ENCODE peak calls at places on chromosome 9, in four cellular contexts. A, C, J and I are unnamed samples.

GRCh38 chr9:19976226-19976625 is 187.4 kb upstream of the SLC24A2 start:
- DNase-seq in A (no peak), C (no peak), J (no peak), I (no peak)

GRCh38 chr9:27385606-27386005 is 88.7 kb upstream of the EQTN start:
- DNase-seq in A (no peak), C (no peak), J (no peak), I (no peak)

GRCh38 chr9:87554177-87554940 is 56.7 kb downstream of the DAPK1 start:
- DNase-seq in A (no peak), C (no peak), J (no peak), I (no peak)

GRCh38 chr9:114033397-114034103 is 44.5 kb downstream of the AMBP start:
- DNase-seq in A (peak), C (no peak), J (peak), I (peak)

GRCh38 chr9:37187269-37187668 is 66.9 kb downstream of the ZCCHC7 start:
- DNase-seq in A (no peak), C (no peak), J (no peak), I (no peak)

GRCh38 chr9:129489838-129490582 is 130.9 kb downstream of the C9orf50 start:
- DNase-seq in A (peak), C (no peak), J (no peak), I (no peak)

GRCh38 chr9:121690316-121690715 is 38.9 kb downstream of the DAB2IP start:
- DNase-seq in A (no peak), C (no peak), J (no peak), I (no peak)

GRCh38 chr9:15244001-15244441 is 63.0 kb downstream of the TTC39B start:
- DNase-seq in A (no peak), C (no peak), J (no peak), I (no peak)

GRCh38 chr9:101047848-101048402 is 19.4 kb downstream of the PLPPR1 start:
- DNase-seq in A (no peak), C (no peak), J (no peak), I (no peak)

GRCh38 chr9:125854553-125855275 is 107.5 kb downstream of the PBX3 start:
- DNase-seq in A (no peak), C (no peak), J (no peak), I (no peak)
- TF ChIP-seq FOXM1 in A (no peak), C (no peak), J (no peak), I (no peak)

DNA sequence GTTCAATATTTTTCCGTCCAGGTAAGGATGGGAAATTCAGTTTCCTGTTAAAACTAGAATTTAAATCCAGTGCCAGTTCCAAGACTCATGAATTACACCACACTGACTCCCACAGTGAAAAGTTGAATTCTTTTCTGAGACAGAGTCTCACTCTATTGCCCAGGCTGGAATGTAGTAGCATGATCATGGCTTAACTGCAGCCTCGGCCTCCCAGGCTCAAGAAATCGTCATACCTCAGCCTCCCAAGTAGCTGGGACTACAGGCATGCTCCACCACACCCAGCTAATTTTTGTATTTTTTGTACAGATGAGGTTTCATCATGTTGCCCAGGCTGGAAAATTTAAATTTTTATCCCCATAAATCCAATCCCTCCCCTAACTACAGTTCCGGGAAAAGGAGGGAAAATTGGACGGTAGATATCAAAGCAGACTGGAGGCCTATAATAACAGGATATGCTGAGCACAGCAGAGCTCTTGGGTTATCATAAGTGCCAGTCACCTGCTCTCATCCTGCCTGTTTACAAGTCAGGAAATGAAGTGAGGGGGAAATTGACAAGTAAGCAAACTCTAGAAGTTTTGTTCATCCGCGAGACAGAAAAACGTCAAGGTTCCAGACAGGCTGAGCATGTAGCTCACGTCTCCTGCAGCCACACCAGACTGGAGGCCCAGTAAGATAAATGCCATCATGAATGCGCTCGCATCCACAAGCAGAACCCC is 105.7 kb downstream of the UGCG start:
- DNase-seq in A (no peak), C (no peak), J (no peak), I (no peak)
- TF ChIP-seq FOXK2 in A (no peak), C (no peak), J (no peak), I (no peak)

GRCh38 chr9:81626511-81626910 is 62.8 kb downstream of the TLE1 start:
- DNase-seq in A (no peak), C (no peak), J (peak), I (no peak)
- TF ChIP-seq BHLHE40 in A (no peak), C (no peak), J (no peak), I (no peak)

GRCh38 chr9:97560851-97561250 is 59.4 kb downstream of the TMOD1 start:
- DNase-seq in A (no peak), C (no peak), J (no peak), I (no peak)

GRCh38 chr9:97564291-97565175 is 63.1 kb downstream of the TMOD1 start:
- DNase-seq in A (no peak), C (no peak), J (no peak), I (no peak)

GRCh38 chr9:97561501-97561900 is 60.0 kb downstream of the TMOD1 start:
- DNase-seq in A (no peak), C (no peak), J (no peak), I (no peak)

GRCh38 chr9:97563458-97564135 is 62.1 kb downstream of the TMOD1 start:
- DNase-seq in A (no peak), C (no peak), J (no peak), I (no peak)

DNA sequence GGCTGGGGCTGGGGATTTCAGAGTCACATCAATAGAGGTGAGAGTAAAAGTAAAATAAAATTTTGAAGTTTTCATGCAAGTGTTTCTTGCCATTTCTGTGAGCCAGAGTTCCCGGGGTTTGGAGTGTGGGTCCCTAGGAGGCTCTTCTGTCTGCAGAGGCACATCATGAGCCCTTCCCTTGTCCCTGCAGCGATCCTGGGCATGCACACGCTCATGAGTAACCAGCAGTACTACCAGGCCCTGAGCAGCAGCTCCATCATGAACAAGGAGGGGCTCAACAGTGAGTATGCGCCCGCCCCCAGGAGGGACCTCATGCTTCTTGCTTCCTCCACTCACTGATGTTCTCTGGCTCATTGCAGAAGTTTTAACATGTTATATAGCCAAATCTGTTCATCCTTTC is 61.1 kb downstream of the TMOD1 start:
- DNase-seq in A (no peak), C (no peak), J (no peak), I (no peak)
- TF ChIP-seq FOXM1 in A (no peak), C (no peak), J (no peak), I (no peak)

GRCh38 chr9:136201609-136202448 is 3.1 kb downstream of the LHX3 start:
- DNase-seq in A (peak), C (no peak), J (no peak), I (peak)
- TF ChIP-seq FOXK2 in A (no peak), C (no peak), J (no peak), I (no peak)

GRCh38 chr9:35044071-35044470 is 28.4 kb downstream of the VCP start:
- DNase-seq in A (no peak), C (no peak), J (no peak), I (no peak)

GRCh38 chr9:35042891-35043545 is 29.4 kb downstream of the VCP start:
- DNase-seq in A (no peak), C (no peak), J (no peak), I (no peak)

DNA sequence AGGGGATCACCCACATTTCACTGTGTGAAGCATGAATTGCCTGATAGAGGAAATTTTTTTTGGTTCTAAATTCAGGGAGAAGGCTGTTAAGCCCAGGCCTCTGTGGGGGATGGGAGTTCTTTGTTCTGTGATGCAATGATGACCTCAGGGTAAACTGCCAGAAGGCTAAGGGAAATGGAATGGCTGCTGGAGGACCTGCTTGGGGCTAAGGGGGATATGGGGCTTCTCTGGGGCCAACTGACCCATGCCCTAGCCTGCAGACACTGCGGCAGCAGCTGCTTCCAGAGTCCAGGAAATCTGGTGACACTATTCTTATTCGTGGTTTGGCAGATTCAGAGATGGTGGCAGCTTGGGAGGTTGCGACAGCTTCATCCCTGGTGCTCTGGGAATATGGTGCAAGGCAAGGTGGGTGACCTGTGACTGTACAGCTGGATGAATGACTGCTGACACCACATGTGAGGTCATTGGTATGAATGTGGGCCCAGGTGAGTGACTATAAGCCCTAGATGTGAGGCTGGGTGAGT is 30.3 kb downstream of the VCP start:
- DNase-seq in A (no peak), C (no peak), J (no peak), I (no peak)
- TF ChIP-seq BHLHE40 in A (no peak), C (no peak), J (no peak), I (no peak)